ENCODE peak calls at places on chromosomes 16 and 17, in eight cellular contexts. X is ascending aorta, M is OCI-LY7, K is MM.1S, B is lung, T is Panc1, V is esophagus muscularis mucosa, Z is tibial nerve. O is an unnamed sample.

GRCh38 chr17:78879679-78880186 is 23.3 kb downstream of the CEP295NL start:
- DNase-seq in X (no peak), M (no peak), K (no peak), B (peak; percentile 58), T (no peak), V (peak; percentile 95), Z (peak; percentile 66), O (peak; percentile 87)

GRCh38 chr16:23575834-23576233 is 18.3 kb downstream of the UBFD1 start:
- DNase-seq in X (no peak), M (no peak), K (no peak), B (no peak), T (no peak), V (no peak), Z (no peak), O (no peak)

GRCh38 chr17:77695386-77695785 is 263.1 kb upstream of the TNRC6C start:
- DNase-seq in X (no peak), M (no peak), K (no peak), B (no peak), T (no peak), V (no peak), Z (no peak), O (no peak)

GRCh38 chr16:80337786-80338185 is 203.0 kb upstream of the DYNLRB2 start:
- DNase-seq in X (no peak), M (no peak), K (no peak), B (no peak), T (no peak), V (no peak), Z (no peak), O (no peak)

GRCh38 chr17:79983456-79983855 is 52.2 kb downstream of the TBC1D16 start:
- DNase-seq in X (no peak), M (no peak), K (no peak), B (no peak), T (no peak), V (no peak), Z (no peak), O (no peak)

GRCh38 chr17:65020284-65020683 is 36.3 kb downstream of the GNA13 start:
- DNase-seq in X (no peak), M (no peak), K (no peak), B (no peak), T (no peak), V (no peak), Z (no peak), O (no peak)

GRCh38 chr17:40818343-40818732 is 4.1 kb downstream of the KRT10 start:
- DNase-seq in X (no peak), M (no peak), K (peak; percentile 25), B (no peak), T (no peak), V (no peak), Z (no peak), O (no peak)

GRCh38 chr16:1620391-1620790 is 8.2 kb downstream of the CRAMP1 start:
- DNase-seq in X (no peak), M (no peak), K (no peak), B (no peak), T (no peak), V (no peak), Z (no peak), O (no peak)

GRCh38 chr17:62775876-62776275 is 32.2 kb downstream of the MARCHF10 start:
- DNase-seq in X (no peak), M (no peak), K (no peak), B (no peak), T (no peak), V (no peak), Z (no peak), O (no peak)

GRCh38 chr17:34822007-34822737 is 139.1 kb downstream of the CCT6B start:
- DNase-seq in X (no peak), M (no peak), K (no peak), B (no peak), T (no peak), V (no peak), Z (no peak), O (no peak)

GRCh38 chr17:62085511-62086408 is 20.7 kb upstream of the MED13 start:
- DNase-seq in X (no peak), M (no peak), K (no peak), B (peak; percentile 30), T (no peak), V (no peak), Z (no peak), O (no peak)

DNA sequence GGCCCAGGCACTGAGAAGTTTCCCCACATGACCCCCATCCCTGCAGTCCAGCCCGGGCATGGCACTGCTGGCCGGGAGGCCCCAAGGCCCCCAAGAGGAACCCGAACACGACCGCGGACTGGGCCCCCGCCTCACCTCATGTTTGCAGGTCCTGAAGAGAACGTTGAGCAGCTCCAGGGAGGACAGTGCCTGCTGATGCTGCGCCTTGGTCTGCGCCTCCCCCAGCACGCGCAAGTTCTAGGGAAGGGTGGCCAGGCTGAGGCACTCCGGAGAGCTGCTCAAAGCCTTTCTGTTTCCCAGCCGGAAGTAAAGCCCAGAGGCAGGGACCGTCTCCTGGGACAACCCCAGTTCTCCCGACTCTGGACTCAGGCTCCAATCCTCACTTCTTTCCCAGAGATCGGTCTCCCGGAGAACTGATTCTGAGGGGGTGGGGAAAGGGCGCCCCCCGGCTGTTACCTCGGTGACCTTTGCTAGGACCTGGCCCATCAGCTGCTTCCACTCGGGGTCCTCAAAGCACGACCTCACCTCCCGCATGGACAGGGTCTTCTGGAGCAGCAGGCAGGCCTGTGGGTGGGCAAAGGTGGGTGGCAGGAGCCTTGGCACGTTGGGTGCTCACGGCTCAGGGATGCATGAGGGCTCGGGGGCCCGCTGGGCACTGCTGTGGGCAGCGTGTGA is 13.7 kb downstream of the MYBBP1A start:
- DNase-seq in X (no peak), M (no peak), K (no peak), B (no peak), T (no peak), V (no peak), Z (no peak), O (no peak)
- H3K27ac ChIP-seq in X (no peak overlapping the region), M (no peak overlapping the region), K (no peak overlapping the region), B (peak overlapping the region; percentile 62), T (no peak overlapping the region), V (peak overlapping the region; percentile 0), Z (no peak overlapping the region), O (no peak overlapping the region)

GRCh38 chr16:7313170-7313569 is 19.5 kb upstream of the RBFOX1 start:
- DNase-seq in X (no peak), M (peak; percentile 1), K (no peak), B (no peak), T (no peak), V (no peak), Z (peak; percentile 7), O (no peak)
- TF ChIP-seq CTCF in X (no peak), M (peak; percentile 70), K (no peak), B (no peak), T (peak; percentile 61), V (no peak), Z (peak; percentile 13), O (peak; percentile 35)

GRCh38 chr16:87490091-87490798 is 2.6 kb downstream of the ZCCHC14 start:
- DNase-seq in X (no peak), M (no peak), K (no peak), B (no peak), T (no peak), V (no peak), Z (no peak), O (no peak)
- H3K27ac ChIP-seq in X (peak overlapping the region; percentile 72), M (no peak overlapping the region), K (no peak overlapping the region), B (peak overlapping the region; percentile 74), T (peak overlapping the region; percentile 81), V (peak overlapping the region; percentile 67), Z (no peak overlapping the region), O (no peak overlapping the region)

DNA sequence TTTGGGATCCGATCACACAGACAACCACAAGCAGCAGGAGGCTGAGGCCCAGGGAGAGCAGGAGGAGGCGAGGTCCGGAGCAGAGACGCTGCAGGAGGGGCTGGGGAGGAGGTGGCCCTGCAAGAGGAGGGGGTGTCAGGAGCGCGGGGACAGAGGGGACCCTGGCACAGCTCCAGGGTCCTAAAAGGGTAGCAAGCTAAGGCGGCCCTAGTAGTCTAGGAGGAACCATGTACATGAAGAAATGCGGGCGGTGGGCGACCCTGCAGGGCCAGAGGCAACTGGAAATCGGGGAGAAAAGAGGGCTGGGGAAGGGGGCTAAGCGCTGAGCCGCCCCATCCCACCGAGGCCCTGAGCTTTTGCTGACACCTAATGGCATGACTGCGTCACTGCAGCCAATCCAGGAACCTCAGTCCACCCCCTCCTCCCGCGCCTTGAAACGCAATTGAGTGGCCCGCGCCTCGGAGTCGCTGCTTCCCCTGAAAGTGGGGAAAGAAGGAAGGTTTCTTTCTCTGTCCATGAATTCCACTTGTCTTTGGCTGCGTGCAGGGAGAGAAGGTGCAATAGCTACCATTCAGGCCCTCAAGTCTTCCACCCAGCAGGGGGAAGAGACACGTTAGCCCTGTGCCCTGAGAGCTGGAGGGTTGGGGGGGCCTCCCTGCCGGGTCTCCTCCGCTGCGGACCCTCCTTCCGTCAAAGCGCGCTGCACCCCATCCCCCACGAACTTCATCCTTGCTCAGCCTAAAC is 1.8 kb downstream of the ASGR1 start:
- DNase-seq in X (no peak), M (peak; percentile 69), K (peak; percentile 46), B (peak; percentile 60), T (peak; percentile 43), V (no peak), Z (peak; percentile 60), O (peak; percentile 41)
- TF ChIP-seq CTCF in X (peak; percentile 83), M (peak; percentile 85), K (peak; percentile 86), B (peak; percentile 77), T (peak; percentile 97), V (peak; percentile 83), Z (peak; percentile 83), O (peak; percentile 90)

GRCh38 chr17:19482571-19482970 is 51.1 kb upstream of the SLC47A1 start:
- DNase-seq in X (no peak), M (no peak), K (no peak), B (no peak), T (no peak), V (no peak), Z (no peak), O (no peak)
- H3K27ac ChIP-seq in X (peak overlapping the region; percentile 50), M (no peak overlapping the region), K (no peak overlapping the region), B (no peak overlapping the region), T (no peak overlapping the region), V (peak overlapping the region; percentile 49), Z (no peak overlapping the region), O (no peak overlapping the region)

GRCh38 chr16:11238272-11239202 is 17.5 kb downstream of the SOCS1 start:
- DNase-seq in X (no peak), M (no peak), K (no peak), B (no peak), T (no peak), V (no peak), Z (no peak), O (no peak)
- TF ChIP-seq CTCF in X (no peak), M (no peak), K (no peak), B (no peak), T (no peak), V (no peak), Z (no peak), O (no peak)

GRCh38 chr17:81854974-81855774 is 5.2 kb downstream of the P4HB start:
- DNase-seq in X (no peak), M (no peak), K (peak; percentile 5), B (no peak), T (no peak), V (no peak), Z (no peak), O (no peak)
- H3K27ac ChIP-seq in X (no peak overlapping the region), M (no peak overlapping the region), K (no peak overlapping the region), B (no peak overlapping the region), T (no peak overlapping the region), V (no peak overlapping the region), Z (no peak overlapping the region), O (no peak overlapping the region)

DNA sequence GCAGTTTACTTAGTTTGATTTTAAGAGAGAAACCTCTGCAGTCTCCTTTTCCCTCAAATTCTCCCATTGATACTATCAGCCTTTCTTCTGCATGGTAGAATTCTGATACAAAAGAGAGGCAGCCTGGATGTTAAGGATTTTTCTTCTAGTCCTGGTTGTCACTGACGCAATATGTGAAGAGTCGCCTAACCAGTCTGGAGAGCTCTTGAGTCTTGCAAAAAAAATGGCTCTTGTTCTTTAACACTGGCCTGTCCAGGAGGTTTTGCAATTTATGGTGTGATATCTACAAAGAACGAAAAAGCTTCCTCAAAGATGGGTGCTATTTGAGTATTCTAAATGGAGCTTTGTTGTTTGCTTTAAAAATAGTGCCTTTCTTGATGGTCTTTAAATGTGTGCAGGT is 28.9 kb downstream of the COX10 start:
- DNase-seq in X (no peak), M (no peak), K (no peak), B (peak; percentile 56), T (no peak), V (no peak), Z (no peak), O (no peak)
- TF ChIP-seq CTCF in X (no peak), M (no peak), K (no peak), B (no peak), T (no peak), V (no peak), Z (no peak), O (no peak)